ENCODE peak calls at places on chromosomes 11 and 22, in seven cellular contexts. B is OCI-LY7, L is SK-N-SH, N is PC-9, T is neuronal stem cell, R is mesenchymal stem cell, K is astrocyte. M is an unnamed sample.
A peak's percentile ranks its signal among the peaks of the same experiment; 100 is the strongest.

GRCh38 chr11:827861-828167 is at the start of gene CRACR2B:
- DNase-seq in T (no peak), K (no peak), L (no peak), R (no peak), B (no peak), N (no peak), M (no peak)

GRCh38 chr11:34840736-34841386 is 75.3 kb downstream of the APIP start:
- DNase-seq in K (no peak), L (peak; percentile 12), R (peak; percentile 18), T (no peak), B (peak; percentile 67), N (no peak), M (no peak)

GRCh38 chr11:19060629-19061028 is at the start of gene MRGPRX2:
- DNase-seq in N (no peak), R (no peak), K (no peak), L (no peak), T (no peak), B (no peak), M (no peak)

GRCh38 chr11:8834379-8834778 is 76.6 kb upstream of the AKIP1 start:
- DNase-seq in L (no peak), N (no peak), B (no peak), K (no peak), T (no peak), R (peak; percentile 50), M (peak; percentile 50)

GRCh38 chr22:39739338-39740027 is 154.1 kb downstream of the ENTHD1 start:
- DNase-seq in N (no peak), R (no peak), T (no peak), L (no peak), B (no peak), K (no peak), M (no peak)

GRCh38 chr11:44243086-44243485 is 66.9 kb downstream of the ALX4 start:
- DNase-seq in T (peak; percentile 6), L (no peak), R (peak; percentile 8), K (no peak), N (no peak), B (no peak), M (no peak)

GRCh38 chr11:76266269-76266668 is 60.0 kb upstream of the WNT11 start:
- DNase-seq in N (peak; percentile 75), R (peak; percentile 83), T (no peak), B (no peak), K (peak; percentile 78), L (no peak), M (peak; percentile 80)

GRCh38 chr22:17836977-17837742 is 62.9 kb upstream of the BID start:
- DNase-seq in R (no peak), K (no peak), B (no peak), T (no peak), L (no peak), N (peak; percentile 7), M (no peak)

GRCh38 chr11:35247863-35248262 is 108.9 kb downstream of the CD44 start:
- DNase-seq in N (no peak), B (no peak), K (no peak), R (no peak), T (no peak), L (no peak), M (no peak)

GRCh38 chr22:32916025-32916424 is 114.5 kb downstream of the TIMP3 start:
- DNase-seq in N (no peak), T (no peak), R (no peak), K (no peak), B (no peak), L (no peak), M (no peak)

GRCh38 chr22:20810645-20811044 is 36.7 kb downstream of the SERPIND1 start:
- DNase-seq in B (no peak), K (no peak), N (no peak), T (no peak), R (no peak), L (no peak), M (no peak)

GRCh38 chr22:46239261-46240048 is 10.6 kb downstream of the CDPF1 start:
- DNase-seq in T (no peak), K (no peak), L (no peak), B (peak; percentile 89), N (no peak), R (no peak), M (no peak)

GRCh38 chr11:10405858-10406592 is 49.0 kb upstream of the AMPD3 start:
- DNase-seq in T (peak; percentile 56), K (peak; percentile 82), L (peak; percentile 77), R (peak; percentile 91), B (peak; percentile 84), N (peak; percentile 37), M (peak; percentile 91)

GRCh38 chr11:48036011-48036410 is 55.7 kb downstream of the PTPRJ start:
- DNase-seq in B (no peak), R (no peak), K (no peak), T (no peak), L (no peak), N (no peak), M (no peak)
- H3K4me1 ChIP-seq in B (peaks cover 85% of the 10 kb centered on the region), R (peaks cover 17% of the 10 kb centered on the region), K (peaks cover 17% of the 10 kb centered on the region), T (peaks cover 16% of the 10 kb centered on the region), L (peaks cover 20% of the 10 kb centered on the region), N (peaks cover 22% of the 10 kb centered on the region), M (peaks cover 3% of the 10 kb centered on the region)

GRCh38 chr22:41976961-41977566 is 7.8 kb downstream of the SEPTIN3 start:
- DNase-seq in T (no peak), N (no peak), L (peak; percentile 70), R (no peak), K (no peak), B (no peak), M (no peak)
- H3K4me2 ChIP-seq in T (peak overlapping the region; percentile 93), N (peak overlapping the region; percentile 57), L (peak overlapping the region; percentile 57), R (peak overlapping the region; percentile 62), K (peak overlapping the region; percentile 73), B (no peak overlapping the region), M (no peak overlapping the region)

GRCh38 chr11:119089319-119089718 is 4.6 kb downstream of the HMBS start:
- DNase-seq in R (no peak), K (no peak), N (no peak), T (no peak), B (no peak), L (no peak), M (no peak)

GRCh38 chr11:119085523-119085878 is 820 bp downstream of the HMBS start:
- DNase-seq in R (no peak), B (no peak), K (peak; percentile 10), L (peak; percentile 41), T (no peak), N (no peak), M (no peak)

GRCh38 chr11:119091083-119091650 is 6.5 kb downstream of the HMBS start:
- DNase-seq in K (no peak), T (no peak), N (no peak), B (no peak), L (no peak), R (peak; percentile 9), M (peak; percentile 64)

GRCh38 chr11:119084663-119085522 is at the start of gene HMBS:
- DNase-seq in T (peak; percentile 92), B (peak; percentile 95), K (peak; percentile 91), N (peak; percentile 92), R (peak; percentile 98), L (peak; percentile 93), M (peak; percentile 96)

DNA sequence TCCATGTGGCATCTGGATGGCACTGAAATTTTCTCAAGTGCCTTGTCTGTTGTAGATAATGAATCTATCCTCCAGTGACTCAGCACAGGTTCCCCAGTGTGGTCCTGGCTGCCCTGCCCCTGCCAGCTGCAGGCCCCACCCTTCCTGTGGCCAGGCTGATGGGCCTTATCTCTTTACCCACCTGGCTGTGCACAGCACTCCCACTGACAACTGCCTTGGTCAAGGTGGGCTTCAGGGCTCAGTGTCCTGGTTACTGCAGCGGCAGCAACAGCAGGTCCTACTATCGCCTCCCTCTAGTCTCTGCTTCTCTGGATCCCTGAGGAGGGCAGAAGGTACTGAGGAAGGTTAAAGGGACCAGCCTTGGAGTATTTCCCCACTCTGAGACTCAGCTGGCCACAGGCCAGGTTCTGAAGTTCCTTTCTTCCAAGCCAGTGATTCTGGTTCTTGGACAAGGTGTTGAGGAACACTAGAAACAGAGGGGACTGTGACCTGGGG is 3.1 kb downstream of the HMBS start:
- DNase-seq in T (no peak), R (no peak), K (no peak), N (peak; percentile 31), L (no peak), B (no peak), M (no peak)
- H3K4me3 ChIP-seq in T (no peak overlapping the region), R (no peak overlapping the region), K (no peak overlapping the region), N (no peak overlapping the region), L (no peak overlapping the region), B (no peak overlapping the region), M (no peak overlapping the region)

GRCh38 chr22:49664891-49665290 is 162.8 kb downstream of the BRD1 start:
- DNase-seq in N (no peak), L (no peak), B (no peak), R (no peak), K (no peak), T (no peak), M (no peak)

GRCh38 chr22:49668402-49668801 is 159.3 kb downstream of the BRD1 start:
- DNase-seq in B (no peak), L (no peak), T (no peak), N (no peak), R (no peak), K (no peak), M (no peak)

GRCh38 chr22:49664371-49664881 is 163.2 kb downstream of the BRD1 start:
- DNase-seq in R (no peak), L (no peak), B (no peak), K (no peak), T (no peak), N (no peak), M (no peak)

GRCh38 chr22:49666146-49666809 is 161.4 kb downstream of the BRD1 start:
- DNase-seq in L (no peak), T (no peak), N (no peak), R (no peak), K (no peak), B (no peak), M (no peak)

GRCh38 chr22:49667236-49667635 is 160.4 kb downstream of the BRD1 start:
- DNase-seq in L (no peak), K (no peak), N (no peak), T (no peak), B (peak; percentile 37), R (no peak), M (no peak)
- H3K4me1 ChIP-seq in L (no peaks in the 10 kb centered on the region), K (no peaks in the 10 kb centered on the region), N (no peaks in the 10 kb centered on the region), T (peaks cover 12% of the 10 kb centered on the region), B (peaks cover 12% of the 10 kb centered on the region), R (peaks cover 3% of the 10 kb centered on the region), M (no peaks in the 10 kb centered on the region)

GRCh38 chr11:65066805-65067291 is 8.5 kb upstream of the NAALADL1 start:
- DNase-seq in T (no peak), R (no peak), N (no peak), K (no peak), B (peak; percentile 20), L (no peak), M (no peak)
- H3K4me2 ChIP-seq in T (no peak overlapping the region), R (no peak overlapping the region), N (no peak overlapping the region), K (no peak overlapping the region), B (peak overlapping the region; percentile 33), L (no peak overlapping the region), M (no peak overlapping the region)

DNA sequence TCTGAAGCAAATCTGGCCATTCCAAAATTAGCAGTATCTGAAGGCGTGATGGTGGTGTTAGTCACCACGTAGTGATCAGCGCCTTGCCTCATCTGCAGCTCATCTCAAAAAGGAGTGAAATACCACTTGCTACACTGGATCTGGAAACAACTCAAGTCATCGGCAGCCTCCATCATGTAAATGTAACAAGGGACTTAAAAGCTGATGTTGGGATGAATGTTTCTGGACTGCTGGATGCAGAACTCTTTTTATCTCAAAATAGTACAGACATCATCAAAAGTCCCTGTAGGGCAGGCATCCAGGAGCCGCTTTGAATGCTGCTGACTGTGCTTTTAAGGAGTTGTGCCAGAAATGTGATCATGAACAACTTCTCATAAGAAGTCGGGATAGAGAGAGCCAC is 14.1 kb upstream of the APLP2 start:
- DNase-seq in K (peak; percentile 47), L (no peak), N (no peak), B (no peak), T (no peak), R (no peak), M (peak; percentile 56)
- H3K4me3 ChIP-seq in K (no peak overlapping the region), L (no peak overlapping the region), N (no peak overlapping the region), B (no peak overlapping the region), T (no peak overlapping the region), R (peak overlapping the region; percentile 11), M (no peak overlapping the region)